ENCODE peak calls at places on chromosomes 11 and 22, in four cellular contexts. One of them, this sample, is unnamed.

GRCh38 chr11:110724358-110724757 is 12.1 kb upstream of the ARHGAP20 start:
- DNase-seq in GM12878: no peak
- DNase-seq in K562: no peak
- DNase-seq in HepG2: no peak
- DNase-seq in this sample: no peak

GRCh38 chr11:23769214-23769613 is 727.6 kb upstream of the LUZP2 start:
- DNase-seq in GM12878: no peak
- DNase-seq in K562: no peak
- DNase-seq in HepG2: no peak
- DNase-seq in this sample: no peak

GRCh38 chr11:115548878-115549528 is 44.8 kb upstream of the CADM1 start:
- DNase-seq in GM12878: no peak
- DNase-seq in K562: no peak
- DNase-seq in HepG2: peak; percentile 95
- DNase-seq in this sample: peak; percentile 66

GRCh38 chr11:62592989-62593421 is 1.7 kb upstream of the TUT1 start:
- DNase-seq in GM12878: no peak
- DNase-seq in K562: no peak
- DNase-seq in HepG2: no peak
- DNase-seq in this sample: no peak

GRCh38 chr22:23537421-23537820 is 42.7 kb downstream of the IGLL1 start:
- DNase-seq in GM12878: no peak
- DNase-seq in K562: no peak
- DNase-seq in HepG2: no peak
- DNase-seq in this sample: no peak

GRCh38 chr11:86219291-86220193 is 25.0 kb upstream of the EED start:
- DNase-seq in GM12878: peak; percentile 86
- DNase-seq in K562: no peak
- DNase-seq in HepG2: no peak
- DNase-seq in this sample: no peak

GRCh38 chr11:78573271-78574035 is 1.2 kb downstream of the NARS2 start:
- DNase-seq in GM12878: no peak
- DNase-seq in K562: no peak
- DNase-seq in HepG2: no peak
- DNase-seq in this sample: no peak

GRCh38 chr11:133122260-133122659 is 410.0 kb downstream of the OPCML start:
- DNase-seq in GM12878: no peak
- DNase-seq in K562: no peak
- DNase-seq in HepG2: no peak
- DNase-seq in this sample: no peak

GRCh38 chr11:117970400-117971024 is 15.7 kb upstream of the IL10RA start:
- DNase-seq in GM12878: no peak
- DNase-seq in K562: no peak
- DNase-seq in HepG2: no peak
- DNase-seq in this sample: no peak

GRCh38 chr22:46843691-46844297 is 81.3 kb downstream of the TBC1D22A start:
- DNase-seq in GM12878: no peak
- DNase-seq in K562: no peak
- DNase-seq in HepG2: no peak
- DNase-seq in this sample: no peak

GRCh38 chr11:110472858-110473257 is 43.1 kb downstream of the FDX1 start:
- DNase-seq in GM12878: no peak
- DNase-seq in K562: no peak
- DNase-seq in HepG2: no peak
- DNase-seq in this sample: no peak

GRCh38 chr11:82225930-82226329 is 507.7 kb downstream of the FAM181B start:
- DNase-seq in GM12878: no peak
- DNase-seq in K562: no peak
- DNase-seq in HepG2: no peak
- DNase-seq in this sample: no peak

GRCh38 chr11:119417726-119418540 is 5.0 kb downstream of the THY1 start:
- DNase-seq in GM12878: no peak
- DNase-seq in K562: peak; percentile 3
- DNase-seq in HepG2: no peak
- DNase-seq in this sample: no peak

GRCh38 chr11:57476223-57476882 is 16.0 kb downstream of the RTN4RL2 start:
- DNase-seq in GM12878: no peak
- DNase-seq in K562: no peak
- DNase-seq in HepG2: no peak
- DNase-seq in this sample: peak; percentile 66

GRCh38 chr11:88363566-88364169 is 26.1 kb upstream of the CTSC start:
- DNase-seq in GM12878: no peak
- DNase-seq in K562: no peak
- DNase-seq in HepG2: no peak
- DNase-seq in this sample: no peak

GRCh38 chr22:17575681-17576080 is 12.4 kb downstream of the SLC25A18 start:
- DNase-seq in GM12878: no peak
- DNase-seq in K562: no peak
- DNase-seq in HepG2: no peak
- DNase-seq in this sample: no peak

GRCh38 chr11:46170797-46171196 is 49.5 kb upstream of the PHF21A start:
- DNase-seq in GM12878: no peak
- DNase-seq in K562: no peak
- DNase-seq in HepG2: no peak
- DNase-seq in this sample: no peak

GRCh38 chr11:84714316-84714780 is 912.8 kb downstream of the DLG2 start:
- DNase-seq in GM12878: no peak
- DNase-seq in K562: peak; percentile 15
- DNase-seq in HepG2: peak; percentile 58
- DNase-seq in this sample: peak; percentile 87

GRCh38 chr22:32707971-32708370 is 93.5 kb upstream of the TIMP3 start:
- DNase-seq in GM12878: no peak
- DNase-seq in K562: no peak
- DNase-seq in HepG2: no peak
- DNase-seq in this sample: no peak

GRCh38 chr22:20015971-20016733 is 471 bp downstream of the ARVCF start:
- DNase-seq in GM12878: no peak
- DNase-seq in K562: peak; percentile 99
- DNase-seq in HepG2: peak; percentile 27
- DNase-seq in this sample: peak; percentile 69

GRCh38 chr11:67439321-67440228 is 2.1 kb upstream of the PTPRCAP start:
- DNase-seq in GM12878: no peak
- DNase-seq in K562: no peak
- DNase-seq in HepG2: peak; percentile 19
- DNase-seq in this sample: peak; percentile 55

GRCh38 chr11:134562176-134562575 is 150.1 kb upstream of the B3GAT1 start:
- DNase-seq in GM12878: no peak
- DNase-seq in K562: no peak
- DNase-seq in HepG2: no peak
- DNase-seq in this sample: no peak

GRCh38 chr11:1674879-1675235 is 22.1 kb upstream of the KRTAP5-6 start:
- DNase-seq in GM12878: no peak
- DNase-seq in K562: no peak
- DNase-seq in HepG2: no peak
- DNase-seq in this sample: no peak

GRCh38 chr11:93585758-93586157 is 42.6 kb upstream of the SMCO4 start:
- DNase-seq in GM12878: no peak
- DNase-seq in K562: no peak
- DNase-seq in HepG2: no peak
- DNase-seq in this sample: no peak

GRCh38 chr11:17012712-17013547 is 1.3 kb downstream of the PLEKHA7 start:
- DNase-seq in GM12878: no peak
- DNase-seq in K562: no peak
- DNase-seq in HepG2: peak; percentile 95
- DNase-seq in this sample: peak; percentile 66

GRCh38 chr11:17013548-17014320 is 480 bp downstream of the PLEKHA7 start:
- DNase-seq in GM12878: no peak
- DNase-seq in K562: no peak
- DNase-seq in HepG2: peak; percentile 19
- DNase-seq in this sample: peak; percentile 59

GRCh38 chr11:17014321-17014773 is at the start of gene PLEKHA7:
- DNase-seq in GM12878: no peak
- DNase-seq in K562: peak; percentile 48
- DNase-seq in HepG2: peak; percentile 28
- DNase-seq in this sample: peak; percentile 37

GRCh38 chr11:17015639-17016125 is 1.5 kb upstream of the PLEKHA7 start:
- DNase-seq in GM12878: no peak
- DNase-seq in K562: no peak
- DNase-seq in HepG2: no peak
- DNase-seq in this sample: no peak

DNA sequence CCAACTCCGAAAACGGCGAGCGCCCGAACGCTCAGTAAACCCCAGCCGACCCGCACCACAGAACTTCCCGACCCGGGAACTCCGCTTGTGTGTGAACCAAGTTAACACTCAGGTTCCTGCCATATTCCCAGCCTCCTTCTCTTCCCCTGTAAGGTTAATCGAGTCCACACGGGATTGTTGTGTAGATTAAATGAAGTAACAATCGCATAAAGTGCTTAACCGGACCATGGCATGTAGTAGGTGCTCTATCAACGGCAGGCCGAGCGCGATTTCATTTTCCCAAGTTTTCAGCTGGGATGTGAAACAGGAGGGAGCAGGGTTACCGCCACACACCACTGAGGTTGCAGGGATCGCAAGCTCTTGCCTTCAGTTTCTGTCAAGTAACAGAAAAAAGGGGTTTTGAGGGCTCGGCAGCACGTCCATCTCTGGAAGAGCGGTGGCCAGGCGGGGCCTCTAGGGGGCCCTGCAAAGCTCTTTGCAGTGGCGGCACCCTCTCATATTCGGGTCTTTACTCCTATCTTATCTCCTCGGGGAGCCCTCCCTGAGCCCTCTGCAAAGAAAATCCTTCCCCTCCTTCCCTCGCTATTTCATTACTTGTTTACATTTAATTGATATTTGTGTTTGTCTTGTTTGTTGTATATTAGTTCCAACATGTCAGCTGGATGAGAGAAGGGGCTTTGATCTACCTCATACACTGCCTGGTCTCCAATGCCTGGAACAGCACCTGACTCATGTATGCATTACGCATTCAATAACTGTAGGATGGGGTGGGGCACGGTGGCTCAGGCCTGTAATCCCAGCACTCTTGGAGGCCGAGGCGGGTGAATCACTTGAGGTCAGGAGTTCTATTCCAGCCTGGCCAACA is 792 bp upstream of the PLEKHA7 start:
- DNase-seq in GM12878: no peak
- DNase-seq in K562: peak; percentile 22
- DNase-seq in HepG2: peak; percentile 65
- DNase-seq in this sample: peak; percentile 59
- TF ChIP-seq TCF7 in GM12878: no peak
- TF ChIP-seq TCF7 in K562: no peak
- TF ChIP-seq TCF7 in HepG2: peak; percentile 31
- TF ChIP-seq TCF7 in this sample: no peak

GRCh38 chr11:60871378-60872061 is 4.2 kb downstream of the ZP1 start:
- DNase-seq in GM12878: no peak
- DNase-seq in K562: no peak
- DNase-seq in HepG2: no peak
- DNase-seq in this sample: no peak
- TF ChIP-seq ESRRA in GM12878: no peak
- TF ChIP-seq ESRRA in K562: no peak
- TF ChIP-seq ESRRA in HepG2: no peak
- TF ChIP-seq ESRRA in this sample: no peak

GRCh38 chr11:42625757-42626156 is 686.0 kb upstream of the API5 start:
- DNase-seq in GM12878: no peak
- DNase-seq in K562: no peak
- DNase-seq in HepG2: no peak
- DNase-seq in this sample: no peak
- TF ChIP-seq TCF7 in GM12878: no peak
- TF ChIP-seq TCF7 in K562: no peak
- TF ChIP-seq TCF7 in HepG2: no peak
- TF ChIP-seq TCF7 in this sample: no peak

GRCh38 chr11:6586434-6587359 is 16.7 kb downstream of the RRP8 start:
- DNase-seq in GM12878: no peak
- DNase-seq in K562: no peak
- DNase-seq in HepG2: no peak
- DNase-seq in this sample: no peak
- TF ChIP-seq ESRRA in GM12878: no peak
- TF ChIP-seq ESRRA in K562: no peak
- TF ChIP-seq ESRRA in HepG2: no peak
- TF ChIP-seq ESRRA in this sample: no peak

DNA sequence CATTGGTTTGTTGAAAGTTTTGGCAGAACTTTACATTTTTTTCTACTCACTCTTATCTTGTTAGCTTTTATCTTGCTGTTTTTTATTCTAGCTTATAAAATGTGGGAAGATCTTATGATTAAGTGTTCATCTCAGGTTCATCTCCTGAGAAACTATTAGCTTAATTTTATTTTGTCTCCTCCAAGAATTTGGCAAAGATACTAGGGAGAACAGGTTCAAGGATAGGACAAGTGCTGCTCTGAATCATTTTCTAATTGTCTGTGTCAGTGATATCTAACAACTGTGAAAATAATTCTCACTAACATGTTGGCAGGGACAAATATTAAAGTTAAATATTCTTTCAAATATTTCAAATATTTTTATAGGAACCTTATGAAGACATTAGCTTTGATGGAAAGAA is 38.2 kb upstream of the FSHB start:
- DNase-seq in GM12878: no peak
- DNase-seq in K562: no peak
- DNase-seq in HepG2: no peak
- DNase-seq in this sample: no peak
- TF ChIP-seq TCF7 in GM12878: no peak
- TF ChIP-seq TCF7 in K562: no peak
- TF ChIP-seq TCF7 in HepG2: no peak
- TF ChIP-seq TCF7 in this sample: no peak

GRCh38 chr11:129208863-129209262 is 16.7 kb upstream of the ARHGAP32 start:
- DNase-seq in GM12878: no peak
- DNase-seq in K562: no peak
- DNase-seq in HepG2: no peak
- DNase-seq in this sample: no peak

GRCh38 chr11:129202646-129203045 is 10.5 kb upstream of the ARHGAP32 start:
- DNase-seq in GM12878: no peak
- DNase-seq in K562: no peak
- DNase-seq in HepG2: peak; percentile 71
- DNase-seq in this sample: no peak

GRCh38 chr11:129209891-129210830 is 18.0 kb upstream of the ARHGAP32 start:
- DNase-seq in GM12878: no peak
- DNase-seq in K562: no peak
- DNase-seq in HepG2: no peak
- DNase-seq in this sample: no peak

GRCh38 chr11:129204439-129204838 is 12.3 kb upstream of the ARHGAP32 start:
- DNase-seq in GM12878: no peak
- DNase-seq in K562: no peak
- DNase-seq in HepG2: no peak
- DNase-seq in this sample: no peak
- TF ChIP-seq ESRRA in GM12878: no peak
- TF ChIP-seq ESRRA in K562: no peak
- TF ChIP-seq ESRRA in HepG2: no peak
- TF ChIP-seq ESRRA in this sample: no peak

DNA sequence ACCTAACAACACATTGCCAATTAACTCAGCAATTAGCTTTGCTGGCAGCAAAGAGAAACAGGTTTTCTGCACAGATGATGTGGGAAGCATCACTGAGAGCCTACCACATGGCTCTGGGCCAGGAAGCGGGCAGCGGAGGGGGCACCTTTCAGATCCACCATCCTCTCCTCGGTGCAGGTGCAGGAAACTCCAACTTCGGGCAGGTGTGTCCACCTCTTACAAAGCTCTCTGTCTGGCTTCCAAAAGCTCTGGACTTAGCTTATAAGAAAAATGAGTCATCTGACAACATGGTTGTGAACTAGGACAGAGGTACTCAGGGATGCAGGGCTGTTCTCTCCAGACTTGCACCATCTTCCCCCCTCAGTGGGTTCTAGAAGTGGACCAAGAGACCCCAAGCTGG is 77.1 kb downstream of the RPS6KA4 start:
- DNase-seq in GM12878: no peak
- DNase-seq in K562: no peak
- DNase-seq in HepG2: no peak
- DNase-seq in this sample: no peak
- TF ChIP-seq TCF7 in GM12878: no peak
- TF ChIP-seq TCF7 in K562: no peak
- TF ChIP-seq TCF7 in HepG2: no peak
- TF ChIP-seq TCF7 in this sample: no peak